ENCODE peak calls at places on chromosomes 5 and 9, in seven cellular contexts. X is heart left ventricle, N is WTC11, W is BJ, I is esophagus squamous epithelium, F is Panc1, J is vagina. L is an unnamed sample.

GRCh38 chr5:173673295-173674170 is 57.1 kb upstream of the BOD1 start:
- DNase-seq in X (no peak), N (no peak), W (no peak), I (no peak), F (no peak), J (no peak), L (no peak)

GRCh38 chr9:121292801-121293241 is 24.9 kb downstream of the GSN start:
- DNase-seq in X (no peak), N (no peak), W (no peak), I (no peak), F (no peak), J (no peak), L (no peak)

GRCh38 chr9:38024036-38024681 is 44.9 kb downstream of the SHB start:
- DNase-seq in X (no peak), N (peak; percentile 42), W (no peak), I (no peak), F (no peak), J (no peak), L (no peak)

GRCh38 chr9:19049872-19050636 is 827 bp downstream of the RRAGA start:
- DNase-seq in X (no peak), N (no peak), W (no peak), I (no peak), F (no peak), J (no peak), L (no peak)

GRCh38 chr5:16727937-16728336 is 111.1 kb upstream of the RETREG1 start:
- DNase-seq in X (peak; percentile 40), N (no peak), W (no peak), I (no peak), F (no peak), J (no peak), L (no peak)

GRCh38 chr5:3197699-3198098 is 397.9 kb upstream of the IRX1 start:
- DNase-seq in X (no peak), N (peak; percentile 57), W (no peak), I (no peak), F (no peak), J (peak; percentile 72), L (no peak)

GRCh38 chr5:83877911-83878706 is 157.5 kb upstream of the HAPLN1 start:
- DNase-seq in X (no peak), N (no peak), W (no peak), I (no peak), F (no peak), J (no peak), L (no peak)

GRCh38 chr9:77237896-77238295 is 60.6 kb downstream of the VPS13A start:
- DNase-seq in X (no peak), N (no peak), W (no peak), I (no peak), F (no peak), J (no peak), L (no peak)

GRCh38 chr9:107153336-107153735 is 129.7 kb upstream of the RAD23B start:
- DNase-seq in X (no peak), N (no peak), W (no peak), I (no peak), F (no peak), J (no peak), L (no peak)

GRCh38 chr5:16617272-16617973 is 626 bp upstream of the RETREG1 start:
- DNase-seq in X (no peak), N (no peak), W (no peak), I (no peak), F (no peak), J (no peak), L (no peak)

GRCh38 chr9:123063172-123063508 is 29.7 kb downstream of the GPR21 start:
- DNase-seq in X (no peak), N (no peak), W (peak; percentile 65), I (no peak), F (no peak), J (no peak), L (no peak)

GRCh38 chr5:136810198-136810823 is 445.0 kb upstream of the TRPC7 start:
- DNase-seq in X (peak; percentile 30), N (no peak), W (peak; percentile 65), I (no peak), F (peak; percentile 78), J (no peak), L (no peak)

GRCh38 chr9:123269316-123269715 is 930 bp upstream of the STRBP start:
- DNase-seq in X (no peak), N (peak; percentile 17), W (no peak), I (no peak), F (no peak), J (no peak), L (no peak)

GRCh38 chr5:3024976-3025375 is 273.5 kb upstream of the IRX2 start:
- DNase-seq in X (no peak), N (no peak), W (no peak), I (no peak), F (no peak), J (peak; percentile 64), L (no peak)

GRCh38 chr9:68785965-68786364 is 80.9 kb downstream of the PIP5K1B start:
- DNase-seq in X (no peak), N (no peak), W (no peak), I (no peak), F (no peak), J (no peak), L (no peak)

GRCh38 chr5:146539973-146540372 is 24.0 kb upstream of the GPR151 start:
- DNase-seq in X (no peak), N (no peak), W (no peak), I (no peak), F (no peak), J (no peak), L (no peak)

DNA sequence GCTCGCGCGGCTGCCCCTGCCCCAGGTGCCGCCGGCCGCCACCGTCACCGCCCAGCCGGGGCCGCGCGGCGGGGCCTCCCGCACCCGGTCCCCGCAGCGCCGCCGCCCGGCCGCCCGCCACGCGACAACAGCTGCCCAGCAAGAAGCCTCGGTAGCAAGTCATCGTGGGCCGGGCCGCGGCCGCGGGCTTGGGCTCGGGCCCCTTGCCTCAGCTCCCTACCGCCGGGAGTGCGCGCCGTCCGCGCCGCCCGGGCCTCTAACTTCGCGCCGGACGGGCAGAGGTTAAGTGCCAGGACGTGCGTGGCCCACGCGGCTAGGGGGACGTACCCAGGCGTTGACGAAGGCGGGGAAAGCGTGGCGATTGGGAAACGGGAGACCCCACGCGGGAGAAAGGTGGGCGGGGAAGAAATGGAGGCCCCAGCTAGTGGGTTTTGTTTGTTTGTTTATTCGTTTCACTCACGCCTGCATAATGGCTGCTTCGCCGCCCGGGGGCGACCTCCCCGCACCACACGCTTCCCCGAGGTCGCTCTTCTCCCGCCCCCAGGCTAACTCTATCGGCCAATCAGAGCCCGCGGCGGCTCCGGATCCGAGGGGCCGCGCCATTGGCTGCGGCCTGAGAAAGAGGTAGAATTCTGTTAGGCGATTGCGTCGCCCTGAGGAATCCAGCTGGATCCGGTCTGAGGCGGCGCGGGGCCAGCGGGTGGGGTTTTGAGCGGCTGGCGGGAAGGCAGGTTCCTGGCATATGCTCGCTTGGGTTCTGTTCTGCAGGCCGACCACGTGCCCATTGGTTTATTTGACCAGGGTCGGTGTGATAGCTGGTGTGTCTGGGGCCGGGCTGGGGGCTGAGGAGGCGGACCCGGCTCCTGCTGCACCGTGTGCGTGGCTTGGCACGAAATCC is at the start of gene NADK2:
- DNase-seq in X (peak; percentile 96), N (peak; percentile 96), W (peak; percentile 81), I (peak; percentile 96), F (peak; percentile 85), J (peak; percentile 98), L (peak; percentile 66)
- TF ChIP-seq CTCF in X (peak; percentile 75), N (peak; percentile 51), W (peak; percentile 68), I (peak; percentile 56), F (peak; percentile 80), J (peak; percentile 48), L (peak; percentile 70)

GRCh38 chr9:33265211-33265885 is 499 bp downstream of the CHMP5 start:
- DNase-seq in X (no peak), N (no peak), W (no peak), I (no peak), F (no peak), J (no peak), L (no peak)

GRCh38 chr9:33263936-33264472 is 504 bp downstream of the BAG1 start:
- DNase-seq in X (peak; percentile 62), N (no peak), W (no peak), I (peak; percentile 49), F (no peak), J (no peak), L (no peak)

GRCh38 chr9:33263131-33263935 is 1.2 kb downstream of the BAG1 start:
- DNase-seq in X (no peak), N (no peak), W (no peak), I (no peak), F (no peak), J (no peak), L (no peak)

GRCh38 chr9:33267368-33267767 is 2.5 kb downstream of the CHMP5 start:
- DNase-seq in X (no peak), N (no peak), W (no peak), I (no peak), F (no peak), J (no peak), L (no peak)

DNA sequence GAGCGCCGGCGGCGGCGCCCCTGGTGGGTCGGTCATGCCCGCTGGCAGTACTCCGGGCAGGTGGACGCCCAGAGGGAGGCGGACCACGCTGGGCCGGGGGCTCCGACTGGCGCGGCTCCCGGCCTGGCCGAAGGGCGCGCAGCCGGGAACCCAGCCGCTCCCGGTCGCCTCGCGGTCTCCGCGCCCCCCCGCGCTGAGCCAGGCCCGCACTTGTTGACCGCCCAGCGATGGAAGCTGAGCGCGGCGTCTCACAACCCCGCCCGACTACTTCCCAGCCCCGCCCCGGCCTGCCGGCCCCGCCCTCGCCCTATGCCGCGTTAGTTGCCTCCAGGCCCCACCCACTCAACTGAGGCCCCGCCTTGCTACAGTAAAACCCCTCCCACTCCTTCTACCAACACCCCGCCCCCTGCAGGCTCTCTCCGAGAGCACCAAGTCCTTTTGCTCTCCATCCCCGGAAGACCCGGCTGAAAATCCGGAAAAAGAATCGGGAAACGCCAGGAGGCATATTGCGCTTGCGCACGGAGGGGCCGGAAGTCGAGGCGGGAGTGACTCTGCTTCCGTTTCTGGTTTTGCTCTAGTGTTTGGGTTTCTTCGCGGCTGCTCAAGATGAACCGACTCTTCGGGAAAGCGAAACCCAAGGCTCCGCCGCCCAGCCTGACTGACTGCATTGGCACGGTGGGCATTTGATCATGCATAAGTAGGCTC is at the start of the genes BAG1 and CHMP5:
- DNase-seq in X (peak; percentile 100), N (peak; percentile 100), W (peak; percentile 97), I (peak; percentile 98), F (peak; percentile 95), J (peak; percentile 99), L (peak; percentile 96)
- TF ChIP-seq CTCF in X (peak; percentile 12), N (no peak), W (peak; percentile 49), I (no peak), F (no peak), J (peak; percentile 26), L (peak; percentile 43)

DNA sequence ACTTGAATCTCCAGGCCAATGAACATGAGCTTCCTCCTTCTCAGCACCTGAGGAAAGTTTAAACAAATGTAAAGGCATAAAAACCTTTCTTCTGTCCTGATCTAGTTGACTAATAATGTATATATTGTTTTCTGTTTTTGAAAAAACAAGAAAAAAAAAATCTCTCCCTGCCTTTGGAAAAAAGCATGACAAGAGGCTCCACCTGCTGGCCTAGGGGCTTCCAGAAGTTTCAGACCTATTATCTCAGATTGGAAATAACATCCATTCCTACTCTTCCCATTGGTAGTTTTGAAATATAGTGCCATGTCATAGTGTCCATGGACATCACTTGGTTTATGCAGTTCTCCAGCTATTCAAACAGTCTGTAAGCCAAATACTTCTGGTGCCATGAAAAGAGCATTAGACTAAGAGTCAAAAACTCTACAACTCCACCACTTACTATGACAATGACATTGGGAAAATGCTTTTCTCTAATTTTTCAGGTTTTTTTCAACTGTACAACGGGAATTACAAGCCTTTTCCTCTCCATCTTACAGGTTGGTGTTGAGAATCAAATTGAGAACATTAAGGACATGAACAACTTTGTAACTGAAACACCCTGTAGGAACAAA is 409.6 kb upstream of the MPDZ start:
- DNase-seq in X (no peak), N (peak; percentile 12), W (no peak), I (no peak), F (no peak), J (no peak), L (no peak)
- TF ChIP-seq CTCF in X (peak; percentile 48), N (no peak), W (no peak), I (no peak), F (peak; percentile 14), J (no peak), L (peak; percentile 52)

GRCh38 chr5:134943547-134943946 is 24.2 kb upstream of the CATSPER3 start:
- DNase-seq in X (no peak), N (no peak), W (no peak), I (no peak), F (no peak), J (no peak), L (no peak)
- TF ChIP-seq CTCF in X (no peak), N (no peak), W (no peak), I (no peak), F (no peak), J (no peak), L (no peak)

L was measured in kidney epithelial cell.